ENCODE peak calls at places on chromosomes 6 and 20, in six cellular contexts. V, J, I, W, Z and C are unnamed samples.
A peak's percentile ranks its signal among the peaks of the same experiment; 100 is the strongest.

GRCh38 chr6:64483956-64484499 is 848.4 kb downstream of the PHF3 start:
- DNase-seq in W (no peak), J (no peak), I (no peak), Z (no peak), V (no peak), C (no peak)

GRCh38 chr6:14333556-14334305 is 216.2 kb downstream of the CD83 start:
- DNase-seq in Z (no peak), J (no peak), V (no peak), W (no peak), I (no peak), C (no peak)

GRCh38 chr6:15063253-15063853 is 182.5 kb upstream of the JARID2 start:
- DNase-seq in V (no peak), I (no peak), W (no peak), J (peak; percentile 68), Z (no peak), C (peak; percentile 71)

GRCh38 chr20:51800769-51801219 is 1.5 kb downstream of the SALL4 start:
- DNase-seq in I (no peak), Z (peak; percentile 1), W (no peak), J (no peak), V (no peak), C (peak; percentile 7)

GRCh38 chr6:33289784-33290315 is 449 bp downstream of the PFDN6 start:
- DNase-seq in Z (no peak), W (no peak), V (no peak), I (no peak), J (no peak), C (no peak)

GRCh38 chr20:59789641-59790040 is 143.8 kb downstream of the SYCP2 start:
- DNase-seq in W (no peak), Z (no peak), J (no peak), V (no peak), I (no peak), C (no peak)

GRCh38 chr6:13688692-13689196 is 22.9 kb downstream of the RANBP9 start:
- DNase-seq in W (no peak), Z (no peak), V (no peak), I (no peak), J (no peak), C (no peak)

GRCh38 chr20:50577175-50578018 is 67.2 kb downstream of the PTPN1 start:
- DNase-seq in Z (no peak), V (no peak), J (peak; percentile 83), W (no peak), I (peak; percentile 93), C (no peak)

GRCh38 chr20:35602851-35603495 is 12.7 kb upstream of the SPAG4 start:
- DNase-seq in Z (no peak), I (no peak), W (no peak), J (no peak), V (no peak), C (no peak)

GRCh38 chr6:31736026-31736767 is at the start of gene CLIC1:
- DNase-seq in Z (peak; percentile 87), W (peak; percentile 72), V (peak; percentile 65), J (peak; percentile 92), I (peak; percentile 26), C (peak; percentile 83)

GRCh38 chr6:111752476-111752875 is 120.8 kb downstream of the FYN start:
- DNase-seq in W (no peak), J (no peak), I (no peak), Z (no peak), V (no peak), C (no peak)

GRCh38 chr6:90687751-90688380 is 101.0 kb upstream of the MAP3K7 start:
- DNase-seq in W (no peak), V (no peak), I (no peak), J (no peak), Z (no peak), C (peak; percentile 6)

GRCh38 chr20:43824699-43825402 is 89.8 kb upstream of the TOX2 start:
- DNase-seq in Z (no peak), I (no peak), W (no peak), J (no peak), V (no peak), C (peak; percentile 26)